ENCODE peak calls at places on chromosomes 5 and 9, in seven cellular contexts. J is body of pancreas, V is HepG2, Z is ovary, X is spleen, H is esophagus squamous epithelium, G is stomach. E is an unnamed sample.

GRCh38 chr9:121350993-121351561 is 19.0 kb downstream of the STOM start:
- DNase-seq in J (peak), X (no peak), Z (peak), H (no peak), V (no peak), G (peak), E (peak)

GRCh38 chr9:125990793-125991220 is 243.6 kb downstream of the PBX3 start:
- DNase-seq in G (no peak), V (no peak), H (no peak), J (no peak), Z (no peak), X (no peak), E (peak)

GRCh38 chr5:170597109-170597741 is 93.4 kb downstream of the KCNIP1 start:
- DNase-seq in H (no peak), Z (no peak), X (no peak), G (no peak), V (no peak), J (no peak), E (no peak)

GRCh38 chr5:139708877-139709586 is 60.9 kb downstream of the CXXC5 start:
- DNase-seq in G (peak), J (peak), V (peak), X (peak), H (no peak), Z (no peak), E (no peak)

GRCh38 chr5:158995694-158996173 is 104.0 kb downstream of the EBF1 start:
- DNase-seq in H (no peak), J (no peak), V (no peak), G (no peak), Z (no peak), X (no peak), E (no peak)

GRCh38 chr5:163135849-163136248 is 301.5 kb upstream of the CCNG1 start:
- DNase-seq in Z (no peak), H (no peak), X (no peak), V (no peak), G (no peak), J (no peak), E (no peak)

GRCh38 chr5:68730220-68731010 is 363.4 kb upstream of the SLC30A5 start:
- DNase-seq in V (no peak), H (no peak), Z (peak), X (no peak), G (no peak), J (peak), E (peak)

GRCh38 chr9:133785753-133786370 is 47.7 kb upstream of the SARDH start:
- DNase-seq in X (no peak), Z (no peak), G (no peak), H (no peak), J (no peak), V (no peak), E (no peak)

GRCh38 chr9:82891321-82891720 is 171.6 kb downstream of the RASEF start:
- DNase-seq in J (no peak), H (no peak), V (no peak), X (no peak), Z (no peak), G (no peak), E (no peak)

GRCh38 chr9:100284247-100284646 is 68.5 kb downstream of the TEX10 start:
- DNase-seq in X (no peak), G (no peak), H (no peak), Z (no peak), J (no peak), V (no peak), E (no peak)

GRCh38 chr9:94534901-94535300 is 20.0 kb upstream of the PCAT7 start:
- DNase-seq in G (no peak), X (no peak), J (no peak), Z (no peak), V (no peak), H (no peak), E (no peak)

GRCh38 chr9:98569491-98569890 is 139.2 kb downstream of the GABBR2 start:
- DNase-seq in G (no peak), V (no peak), J (no peak), Z (no peak), H (no peak), X (no peak), E (no peak)

GRCh38 chr5:35239911-35240610 is 9.8 kb upstream of the PRLR start:
- DNase-seq in X (no peak), H (no peak), G (no peak), V (no peak), Z (no peak), J (peak), E (no peak)

GRCh38 chr5:180021900-180022299 is 49.7 kb downstream of the RNF130 start:
- DNase-seq in H (no peak), J (no peak), X (no peak), V (no peak), Z (no peak), G (no peak), E (no peak)

GRCh38 chr9:7407246-7407645 is 392.3 kb downstream of the DMAC1 start:
- DNase-seq in J (no peak), Z (no peak), G (no peak), V (no peak), H (no peak), X (no peak), E (no peak)

GRCh38 chr5:156815988-156816599 is 34.0 kb upstream of the PPP1R2B start:
- DNase-seq in J (peak), Z (no peak), H (no peak), G (no peak), V (peak), X (no peak), E (no peak)

GRCh38 chr9:38642951-38643350 is 22.6 kb upstream of the ANKRD18A start:
- DNase-seq in G (no peak), X (no peak), H (no peak), Z (no peak), J (no peak), V (no peak), E (no peak)

GRCh38 chr9:135615666-135616620 is 23.4 kb downstream of the GLT6D1 start:
- DNase-seq in G (no peak), Z (no peak), J (no peak), V (no peak), H (no peak), X (no peak), E (no peak)

GRCh38 chr9:130820135-130820738 is 14.8 kb upstream of the ABL1 start:
- DNase-seq in H (no peak), Z (no peak), J (no peak), G (no peak), V (no peak), X (no peak), E (no peak)

GRCh38 chr5:50975840-50976239 is 309.4 kb downstream of the PARP8 start:
- DNase-seq in J (no peak), Z (no peak), V (no peak), G (no peak), X (no peak), H (no peak), E (no peak)

GRCh38 chr9:122206118-122207046 is 22.4 kb downstream of the LHX6 start:
- DNase-seq in G (no peak), Z (no peak), V (no peak), X (peak), J (no peak), H (no peak), E (no peak)

GRCh38 chr9:110337727-110338522 is at the start of gene TXNDC8:
- DNase-seq in J (no peak), V (no peak), H (no peak), Z (no peak), X (no peak), G (no peak), E (no peak)

GRCh38 chr5:82312373-82312856 is 34.3 kb upstream of the RPS23 start:
- DNase-seq in Z (peak), H (no peak), J (peak), X (no peak), G (no peak), V (peak), E (no peak)

GRCh38 chr9:132647806-132648205 is 22.0 kb downstream of the DDX31 start:
- DNase-seq in V (no peak), H (no peak), Z (no peak), X (no peak), J (no peak), G (no peak), E (no peak)

GRCh38 chr9:83233647-83234046 is 170.7 kb upstream of the RASEF start:
- DNase-seq in G (no peak), X (no peak), H (no peak), J (no peak), Z (no peak), V (no peak), E (no peak)

GRCh38 chr9:115367321-115367720 is 249.4 kb upstream of the TNC start:
- DNase-seq in G (no peak), H (no peak), Z (no peak), V (no peak), J (no peak), X (no peak), E (no peak)

GRCh38 chr5:43332401-43332800 is 19.2 kb upstream of the HMGCS1 start:
- DNase-seq in V (no peak), X (no peak), G (no peak), H (no peak), J (no peak), Z (no peak), E (no peak)

GRCh38 chr5:56195016-56195415 is 38.1 kb downstream of the ANKRD55 start:
- DNase-seq in Z (no peak), G (no peak), J (no peak), V (no peak), H (no peak), X (no peak), E (no peak)

GRCh38 chr9:15936316-15936869 is 383.6 kb downstream of the CCDC171 start:
- DNase-seq in G (no peak), X (no peak), H (no peak), Z (no peak), V (no peak), J (no peak), E (no peak)

GRCh38 chr9:137114613-137115393 is at the start of gene DPP7:
- DNase-seq in V (no peak), G (peak), Z (peak), X (peak), J (peak), H (no peak), E (peak)

GRCh38 chr9:137115394-137116026 is 977 bp upstream of the DPP7 start:
- DNase-seq in V (no peak), Z (no peak), J (no peak), X (no peak), H (no peak), G (no peak), E (no peak)

GRCh38 chr9:137117269-137117731 is 2.8 kb upstream of the DPP7 start:
- DNase-seq in Z (no peak), J (no peak), H (no peak), G (no peak), V (no peak), X (no peak), E (no peak)

GRCh38 chr9:137116728-137117127 is 2.2 kb upstream of the DPP7 start:
- DNase-seq in Z (no peak), G (no peak), X (no peak), J (no peak), V (peak), H (no peak), E (no peak)

DNA sequence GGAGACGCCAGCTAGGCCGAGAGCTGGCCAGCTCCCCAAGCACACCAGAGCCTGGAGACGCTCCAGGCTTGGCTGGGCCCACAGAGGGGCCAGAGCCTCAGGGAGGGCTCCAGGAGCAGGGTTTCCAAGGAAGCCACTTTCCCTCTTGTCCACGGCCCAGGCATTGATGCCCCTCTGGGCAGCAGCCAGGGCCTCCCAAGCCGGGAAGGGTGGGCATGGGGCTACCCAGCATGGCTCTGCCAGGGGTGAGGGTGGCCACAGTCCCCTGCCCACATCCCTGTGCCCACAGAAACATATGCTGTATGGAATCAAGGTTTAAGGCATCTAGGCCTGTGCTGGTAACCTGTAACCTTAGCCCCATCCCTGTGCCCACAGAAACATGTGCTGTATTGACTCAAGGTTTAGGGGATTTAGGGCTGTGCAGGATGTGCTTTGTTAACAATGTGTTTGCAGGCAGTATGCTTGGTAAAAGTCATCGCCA is 1.5 kb upstream of the DPP7 start:
- DNase-seq in V (no peak), X (no peak), Z (no peak), H (no peak), G (no peak), J (no peak), E (no peak)
- TF ChIP-seq POLR2A in V (no peak), X (no peak), Z (no peak), H (no peak), G (no peak), J (no peak), E (no peak)

DNA sequence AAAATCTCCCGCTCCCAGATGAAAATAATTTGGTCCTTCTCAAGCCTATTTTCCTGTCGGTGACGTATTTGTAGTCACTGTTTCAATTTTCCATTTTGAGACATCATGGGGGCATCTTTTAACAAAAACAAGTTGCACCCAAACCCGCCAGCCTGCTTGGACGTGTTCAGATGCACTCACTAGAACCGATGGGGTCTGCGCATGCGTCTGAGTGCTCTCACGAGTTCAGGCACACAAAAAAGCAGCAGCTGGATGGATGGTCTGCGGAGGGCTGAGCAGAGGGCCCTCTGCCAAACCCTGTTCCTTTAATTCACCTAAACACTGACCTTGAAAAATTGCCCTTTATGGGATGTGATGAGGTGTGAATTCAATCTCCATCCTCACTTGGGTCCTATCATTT is 252.0 kb downstream of the NFIB start:
- DNase-seq in G (no peak), X (no peak), Z (no peak), J (no peak), V (no peak), H (no peak), E (no peak)
- H3K27ac ChIP-seq in G (no peak), X (no peak), Z (no peak), J (no peak), V (no peak), H (no peak), E (no peak)

GRCh38 chr5:147467973-147468508 is 41.8 kb downstream of the DPYSL3 start:
- DNase-seq in V (no peak), X (no peak), Z (no peak), J (no peak), H (no peak), G (no peak), E (no peak)
- TF ChIP-seq POLR2A in V (no peak), X (no peak), Z (no peak), J (no peak), H (no peak), G (no peak), E (no peak)

GRCh38 chr9:79569814-79570448 is 1.8 kb upstream of the TLE4 start:
- DNase-seq in Z (no peak), V (no peak), X (no peak), J (no peak), G (no peak), H (no peak), E (no peak)
- H3K27ac ChIP-seq in Z (peak), V (no peak), X (peak), J (no peak), G (peak), H (peak), E (no peak)

GRCh38 chr9:74719306-74719705 is 168.4 kb downstream of the TRPM6 start:
- DNase-seq in J (no peak), Z (no peak), G (no peak), X (no peak), V (no peak), H (no peak), E (no peak)

GRCh38 chr9:74724317-74724716 is 163.4 kb downstream of the TRPM6 start:
- DNase-seq in V (no peak), H (no peak), Z (no peak), J (no peak), G (no peak), X (no peak), E (no peak)

GRCh38 chr9:74721696-74722660 is 165.7 kb downstream of the TRPM6 start:
- DNase-seq in G (no peak), X (no peak), H (no peak), Z (no peak), V (peak), J (no peak), E (no peak)

DNA sequence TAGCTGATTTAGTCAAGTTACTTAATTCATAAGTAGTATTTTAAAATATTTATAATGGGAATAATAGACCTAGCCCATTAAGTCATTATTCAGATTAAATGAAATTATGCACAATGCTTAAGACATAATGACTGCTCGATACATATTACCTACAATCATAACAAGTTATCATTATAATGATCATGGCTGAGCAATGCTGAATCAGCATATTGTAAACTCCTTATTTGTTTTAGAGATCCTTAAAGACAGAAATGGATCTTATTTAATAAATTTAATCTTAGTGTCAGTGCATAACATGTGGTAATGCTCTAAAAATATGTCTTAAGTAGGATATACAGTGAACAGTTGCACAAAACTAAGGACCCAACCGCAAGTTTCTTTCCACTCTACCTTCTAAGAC is 169.0 kb downstream of the TRPM6 start:
- DNase-seq in X (no peak), H (no peak), Z (no peak), J (no peak), V (no peak), G (no peak), E (no peak)
- TF ChIP-seq POLR2A in X (no peak), H (no peak), Z (no peak), J (no peak), V (no peak), G (no peak), E (no peak)

GRCh38 chr5:39198080-39198479 is 21.3 kb downstream of the FYB1 start:
- DNase-seq in H (no peak), J (no peak), Z (no peak), X (no peak), V (peak), G (no peak), E (no peak)
- H3K27ac ChIP-seq in H (no peak), J (no peak), Z (no peak), X (peak), V (no peak), G (no peak), E (no peak)